ENCODE peak calls at places on chromosome 15, in ten cellular contexts. One of them, this sample, is unnamed.

GRCh38 chr15:22253676-22254408 is 173.5 kb downstream of the OR4M2 start:
- DNase-seq in pancreas: no peak
- DNase-seq in EL: no peak
- DNase-seq in MM.1S: peak
- DNase-seq in NCI-H146: no peak
- DNase-seq in naive thymus-derived CD8-positive, alpha-beta T cell: no peak
- DNase-seq in psoas muscle: no peak
- DNase-seq in Caco-2: no peak
- DNase-seq in activated CD4-positive, alpha-beta T cell treated with anti-CD3 and anti-CD28 coated beads for 24 hours: no peak
- DNase-seq in neural progenitor cell: no peak
- DNase-seq in this sample: no peak

GRCh38 chr15:66897381-66897780 is 168.0 kb upstream of the SMAD3 start:
- DNase-seq in pancreas: peak
- DNase-seq in EL: no peak
- DNase-seq in MM.1S: no peak
- DNase-seq in NCI-H146: no peak
- DNase-seq in naive thymus-derived CD8-positive, alpha-beta T cell: no peak
- DNase-seq in psoas muscle: no peak
- DNase-seq in Caco-2: no peak
- DNase-seq in activated CD4-positive, alpha-beta T cell treated with anti-CD3 and anti-CD28 coated beads for 24 hours: no peak
- DNase-seq in neural progenitor cell: no peak
- DNase-seq in this sample: no peak

GRCh38 chr15:56353740-56354139 is 11.5 kb upstream of the TEX9 start:
- DNase-seq in pancreas: no peak
- DNase-seq in EL: no peak
- DNase-seq in MM.1S: no peak
- DNase-seq in NCI-H146: no peak
- DNase-seq in naive thymus-derived CD8-positive, alpha-beta T cell: no peak
- DNase-seq in psoas muscle: no peak
- DNase-seq in Caco-2: no peak
- DNase-seq in activated CD4-positive, alpha-beta T cell treated with anti-CD3 and anti-CD28 coated beads for 24 hours: no peak
- DNase-seq in neural progenitor cell: no peak
- DNase-seq in this sample: no peak

GRCh38 chr15:23647421-23648375 is at the start of gene MAGEL2:
- DNase-seq in pancreas: peak
- DNase-seq in EL: no peak
- DNase-seq in MM.1S: no peak
- DNase-seq in NCI-H146: peak
- DNase-seq in naive thymus-derived CD8-positive, alpha-beta T cell: no peak
- DNase-seq in psoas muscle: no peak
- DNase-seq in Caco-2: no peak
- DNase-seq in activated CD4-positive, alpha-beta T cell treated with anti-CD3 and anti-CD28 coated beads for 24 hours: no peak
- DNase-seq in neural progenitor cell: peak
- DNase-seq in this sample: no peak

GRCh38 chr15:82749951-82750830 is 40.5 kb upstream of the AP3B2 start:
- DNase-seq in pancreas: peak
- DNase-seq in EL: peak
- DNase-seq in MM.1S: peak
- DNase-seq in NCI-H146: peak
- DNase-seq in naive thymus-derived CD8-positive, alpha-beta T cell: peak
- DNase-seq in psoas muscle: peak
- DNase-seq in Caco-2: peak
- DNase-seq in activated CD4-positive, alpha-beta T cell treated with anti-CD3 and anti-CD28 coated beads for 24 hours: peak
- DNase-seq in neural progenitor cell: peak
- DNase-seq in this sample: peak

GRCh38 chr15:71708052-71708432 is 102.3 kb upstream of the NR2E3 start:
- DNase-seq in pancreas: no peak
- DNase-seq in EL: no peak
- DNase-seq in MM.1S: no peak
- DNase-seq in NCI-H146: no peak
- DNase-seq in naive thymus-derived CD8-positive, alpha-beta T cell: no peak
- DNase-seq in psoas muscle: no peak
- DNase-seq in Caco-2: no peak
- DNase-seq in activated CD4-positive, alpha-beta T cell treated with anti-CD3 and anti-CD28 coated beads for 24 hours: no peak
- DNase-seq in neural progenitor cell: no peak
- DNase-seq in this sample: no peak

GRCh38 chr15:40879609-40880008 is 5.6 kb upstream of the RHOV start:
- DNase-seq in pancreas: no peak
- DNase-seq in EL: no peak
- DNase-seq in MM.1S: no peak
- DNase-seq in NCI-H146: no peak
- DNase-seq in naive thymus-derived CD8-positive, alpha-beta T cell: no peak
- DNase-seq in psoas muscle: no peak
- DNase-seq in Caco-2: no peak
- DNase-seq in activated CD4-positive, alpha-beta T cell treated with anti-CD3 and anti-CD28 coated beads for 24 hours: no peak
- DNase-seq in neural progenitor cell: no peak
- DNase-seq in this sample: no peak

GRCh38 chr15:66110788-66111187 is 142.8 kb downstream of the MEGF11 start:
- DNase-seq in pancreas: no peak
- DNase-seq in EL: no peak
- DNase-seq in MM.1S: no peak
- DNase-seq in NCI-H146: no peak
- DNase-seq in naive thymus-derived CD8-positive, alpha-beta T cell: no peak
- DNase-seq in psoas muscle: no peak
- DNase-seq in Caco-2: no peak
- DNase-seq in activated CD4-positive, alpha-beta T cell treated with anti-CD3 and anti-CD28 coated beads for 24 hours: no peak
- DNase-seq in neural progenitor cell: no peak
- DNase-seq in this sample: no peak

GRCh38 chr15:92749172-92749571 is 93.6 kb upstream of the FAM174B start:
- DNase-seq in pancreas: no peak
- DNase-seq in EL: no peak
- DNase-seq in MM.1S: no peak
- DNase-seq in NCI-H146: no peak
- DNase-seq in naive thymus-derived CD8-positive, alpha-beta T cell: no peak
- DNase-seq in psoas muscle: no peak
- DNase-seq in Caco-2: no peak
- DNase-seq in activated CD4-positive, alpha-beta T cell treated with anti-CD3 and anti-CD28 coated beads for 24 hours: no peak
- DNase-seq in neural progenitor cell: no peak
- DNase-seq in this sample: no peak

GRCh38 chr15:38564557-38565286 is at the start of gene RASGRP1:
- DNase-seq in pancreas: peak
- DNase-seq in EL: peak
- DNase-seq in MM.1S: peak
- DNase-seq in NCI-H146: peak
- DNase-seq in naive thymus-derived CD8-positive, alpha-beta T cell: peak
- DNase-seq in psoas muscle: peak
- DNase-seq in Caco-2: peak
- DNase-seq in activated CD4-positive, alpha-beta T cell treated with anti-CD3 and anti-CD28 coated beads for 24 hours: peak
- DNase-seq in neural progenitor cell: peak
- DNase-seq in this sample: peak

GRCh38 chr15:92409006-92409405 is 15.3 kb downstream of the ST8SIA2 start:
- DNase-seq in pancreas: no peak
- DNase-seq in EL: no peak
- DNase-seq in MM.1S: no peak
- DNase-seq in NCI-H146: no peak
- DNase-seq in naive thymus-derived CD8-positive, alpha-beta T cell: no peak
- DNase-seq in psoas muscle: no peak
- DNase-seq in Caco-2: no peak
- DNase-seq in activated CD4-positive, alpha-beta T cell treated with anti-CD3 and anti-CD28 coated beads for 24 hours: no peak
- DNase-seq in neural progenitor cell: peak
- DNase-seq in this sample: no peak

GRCh38 chr15:58458076-58458475 is 26.3 kb downstream of the LIPC start:
- DNase-seq in pancreas: no peak
- DNase-seq in EL: no peak
- DNase-seq in MM.1S: peak
- DNase-seq in NCI-H146: no peak
- DNase-seq in naive thymus-derived CD8-positive, alpha-beta T cell: no peak
- DNase-seq in psoas muscle: no peak
- DNase-seq in Caco-2: no peak
- DNase-seq in activated CD4-positive, alpha-beta T cell treated with anti-CD3 and anti-CD28 coated beads for 24 hours: no peak
- DNase-seq in neural progenitor cell: no peak
- DNase-seq in this sample: peak

GRCh38 chr15:31270767-31271166 is 55.9 kb upstream of the KLF13 start:
- DNase-seq in pancreas: no peak
- DNase-seq in EL: no peak
- DNase-seq in MM.1S: no peak
- DNase-seq in NCI-H146: peak
- DNase-seq in naive thymus-derived CD8-positive, alpha-beta T cell: no peak
- DNase-seq in psoas muscle: no peak
- DNase-seq in Caco-2: peak
- DNase-seq in activated CD4-positive, alpha-beta T cell treated with anti-CD3 and anti-CD28 coated beads for 24 hours: no peak
- DNase-seq in neural progenitor cell: peak
- DNase-seq in this sample: no peak

GRCh38 chr15:85314653-85315052 is 65.8 kb upstream of the AKAP13 start:
- DNase-seq in pancreas: no peak
- DNase-seq in EL: peak
- DNase-seq in MM.1S: no peak
- DNase-seq in NCI-H146: no peak
- DNase-seq in naive thymus-derived CD8-positive, alpha-beta T cell: no peak
- DNase-seq in psoas muscle: no peak
- DNase-seq in Caco-2: no peak
- DNase-seq in activated CD4-positive, alpha-beta T cell treated with anti-CD3 and anti-CD28 coated beads for 24 hours: no peak
- DNase-seq in neural progenitor cell: no peak
- DNase-seq in this sample: no peak

GRCh38 chr15:83873966-83874365 is 220.0 kb downstream of the ADAMTSL3 start:
- DNase-seq in pancreas: peak
- DNase-seq in EL: no peak
- DNase-seq in MM.1S: no peak
- DNase-seq in NCI-H146: no peak
- DNase-seq in naive thymus-derived CD8-positive, alpha-beta T cell: no peak
- DNase-seq in psoas muscle: peak
- DNase-seq in Caco-2: no peak
- DNase-seq in activated CD4-positive, alpha-beta T cell treated with anti-CD3 and anti-CD28 coated beads for 24 hours: no peak
- DNase-seq in neural progenitor cell: no peak
- DNase-seq in this sample: no peak

GRCh38 chr15:66400351-66400774 is 13.7 kb downstream of the MAP2K1 start:
- DNase-seq in pancreas: no peak
- DNase-seq in EL: peak
- DNase-seq in MM.1S: no peak
- DNase-seq in NCI-H146: no peak
- DNase-seq in naive thymus-derived CD8-positive, alpha-beta T cell: no peak
- DNase-seq in psoas muscle: no peak
- DNase-seq in Caco-2: no peak
- DNase-seq in activated CD4-positive, alpha-beta T cell treated with anti-CD3 and anti-CD28 coated beads for 24 hours: no peak
- DNase-seq in neural progenitor cell: no peak
- DNase-seq in this sample: no peak

GRCh38 chr15:85380860-85381535 is 595 bp downstream of the AKAP13 start:
- DNase-seq in pancreas: peak
- DNase-seq in EL: peak
- DNase-seq in MM.1S: peak
- DNase-seq in NCI-H146: peak
- DNase-seq in naive thymus-derived CD8-positive, alpha-beta T cell: peak
- DNase-seq in psoas muscle: peak
- DNase-seq in Caco-2: peak
- DNase-seq in activated CD4-positive, alpha-beta T cell treated with anti-CD3 and anti-CD28 coated beads for 24 hours: peak
- DNase-seq in neural progenitor cell: peak
- DNase-seq in this sample: no peak

GRCh38 chr15:43186003-43186353 is 775 bp downstream of the CCNDBP1 start:
- DNase-seq in pancreas: no peak
- DNase-seq in EL: no peak
- DNase-seq in MM.1S: peak
- DNase-seq in NCI-H146: no peak
- DNase-seq in naive thymus-derived CD8-positive, alpha-beta T cell: no peak
- DNase-seq in psoas muscle: no peak
- DNase-seq in Caco-2: no peak
- DNase-seq in activated CD4-positive, alpha-beta T cell treated with anti-CD3 and anti-CD28 coated beads for 24 hours: no peak
- DNase-seq in neural progenitor cell: no peak
- DNase-seq in this sample: no peak

GRCh38 chr15:62972814-62973213 is 69.7 kb upstream of the TPM1 start:
- DNase-seq in pancreas: no peak
- DNase-seq in EL: peak
- DNase-seq in MM.1S: no peak
- DNase-seq in NCI-H146: no peak
- DNase-seq in naive thymus-derived CD8-positive, alpha-beta T cell: no peak
- DNase-seq in psoas muscle: no peak
- DNase-seq in Caco-2: no peak
- DNase-seq in activated CD4-positive, alpha-beta T cell treated with anti-CD3 and anti-CD28 coated beads for 24 hours: no peak
- DNase-seq in neural progenitor cell: no peak
- DNase-seq in this sample: no peak

GRCh38 chr15:99052205-99052604 is 44.6 kb upstream of the PGPEP1L start:
- DNase-seq in pancreas: no peak
- DNase-seq in EL: no peak
- DNase-seq in MM.1S: no peak
- DNase-seq in NCI-H146: no peak
- DNase-seq in naive thymus-derived CD8-positive, alpha-beta T cell: no peak
- DNase-seq in psoas muscle: no peak
- DNase-seq in Caco-2: no peak
- DNase-seq in activated CD4-positive, alpha-beta T cell treated with anti-CD3 and anti-CD28 coated beads for 24 hours: no peak
- DNase-seq in neural progenitor cell: no peak
- DNase-seq in this sample: no peak

GRCh38 chr15:82894971-82895520 is 57.5 kb downstream of the HOMER2 start:
- DNase-seq in pancreas: no peak
- DNase-seq in EL: peak
- DNase-seq in MM.1S: no peak
- DNase-seq in NCI-H146: no peak
- DNase-seq in naive thymus-derived CD8-positive, alpha-beta T cell: no peak
- DNase-seq in psoas muscle: no peak
- DNase-seq in Caco-2: no peak
- DNase-seq in activated CD4-positive, alpha-beta T cell treated with anti-CD3 and anti-CD28 coated beads for 24 hours: no peak
- DNase-seq in neural progenitor cell: peak
- DNase-seq in this sample: no peak

GRCh38 chr15:78709263-78709882 is 68.4 kb upstream of the CHRNB4 start:
- DNase-seq in pancreas: peak
- DNase-seq in EL: peak
- DNase-seq in MM.1S: peak
- DNase-seq in NCI-H146: peak
- DNase-seq in naive thymus-derived CD8-positive, alpha-beta T cell: peak
- DNase-seq in psoas muscle: peak
- DNase-seq in Caco-2: peak
- DNase-seq in activated CD4-positive, alpha-beta T cell treated with anti-CD3 and anti-CD28 coated beads for 24 hours: peak
- DNase-seq in neural progenitor cell: peak
- DNase-seq in this sample: peak

GRCh38 chr15:88174571-88174970 is 82.0 kb downstream of the NTRK3 start:
- DNase-seq in pancreas: no peak
- DNase-seq in EL: no peak
- DNase-seq in MM.1S: no peak
- DNase-seq in NCI-H146: no peak
- DNase-seq in naive thymus-derived CD8-positive, alpha-beta T cell: no peak
- DNase-seq in psoas muscle: no peak
- DNase-seq in Caco-2: no peak
- DNase-seq in activated CD4-positive, alpha-beta T cell treated with anti-CD3 and anti-CD28 coated beads for 24 hours: no peak
- DNase-seq in neural progenitor cell: no peak
- DNase-seq in this sample: no peak

This sample was measured in HepG2.